ENCODE peak calls at places on chromosomes 4 and X, in eight cellular contexts. P, O, M, X, Z, L, Q and N are unnamed samples.

GRCh38 chr4:52914051-52914605 is 52.0 kb downstream of the RASL11B start:
- DNase-seq in P (no peak), O (no peak), M (no peak), X (no peak), Z (peak), L (no peak), Q (no peak), N (no peak)

GRCh38 chr4:102640669-102641068 is 120.1 kb downstream of the MANBA start:
- DNase-seq in P (no peak), O (no peak), M (no peak), X (no peak), Z (peak), L (no peak), Q (no peak), N (no peak)

GRCh38 chr4:97370581-97370980 is 772.7 kb downstream of the STPG2 start:
- DNase-seq in P (no peak), O (no peak), M (no peak), X (no peak), Z (no peak), L (no peak), Q (no peak), N (peak)

GRCh38 chr4:144374065-144374464 is 233.5 kb upstream of the GYPA start:
- DNase-seq in P (peak), O (no peak), M (no peak), X (no peak), Z (no peak), L (no peak), Q (peak), N (no peak)

GRCh38 chr4:53785996-53786395 is 194.7 kb upstream of the LNX1 start:
- DNase-seq in P (no peak), O (no peak), M (no peak), X (no peak), Z (no peak), L (no peak), Q (no peak), N (no peak)

GRCh38 chr4:88857588-88857987 is 160.0 kb upstream of the NAP1L5 start:
- DNase-seq in P (no peak), O (no peak), M (no peak), X (no peak), Z (no peak), L (no peak), Q (no peak), N (no peak)

GRCh38 chr4:14742054-14742453 is 260.2 kb upstream of the CPEB2 start:
- DNase-seq in P (no peak), O (no peak), M (no peak), X (no peak), Z (no peak), L (no peak), Q (peak), N (no peak)

GRCh38 chr4:84697615-84698201 is 114.8 kb downstream of the CDS1 start:
- DNase-seq in P (no peak), O (no peak), M (no peak), X (no peak), Z (no peak), L (no peak), Q (no peak), N (no peak)

GRCh38 chr4:78768447-78769177 is 7.5 kb upstream of the BMP2K start:
- DNase-seq in P (no peak), O (no peak), M (peak), X (no peak), Z (peak), L (no peak), Q (no peak), N (no peak)

GRCh38 chr4:67531349-67531748 is 14.0 kb downstream of the CENPC start:
- DNase-seq in P (no peak), O (no peak), M (no peak), X (no peak), Z (no peak), L (no peak), Q (no peak), N (no peak)

GRCh38 chr4:84957509-84958420 is 8.7 kb downstream of the WDFY3 start:
- DNase-seq in P (no peak), O (no peak), M (no peak), X (peak), Z (no peak), L (no peak), Q (no peak), N (no peak)

GRCh38 chrX:45765726-45766125 is 565.0 kb upstream of the DIPK2B start:
- DNase-seq in P (no peak), O (no peak), M (no peak), X (no peak), Z (peak), L (no peak), Q (no peak), N (no peak)

GRCh38 chr4:108060164-108060563 is 70.5 kb downstream of the HADH start:
- DNase-seq in P (no peak), O (no peak), M (no peak), X (peak), Z (peak), L (no peak), Q (peak), N (peak)

GRCh38 chr4:87053802-87054767 is 119.3 kb downstream of the AFF1 start:
- DNase-seq in P (no peak), O (no peak), M (no peak), X (no peak), Z (no peak), L (no peak), Q (no peak), N (no peak)

GRCh38 chr4:159481936-159482335 is 379.1 kb downstream of the RAPGEF2 start:
- DNase-seq in P (no peak), O (no peak), M (no peak), X (no peak), Z (no peak), L (no peak), Q (no peak), N (no peak)

GRCh38 chr4:184216436-184217004 is 1.2 kb downstream of the ENPP6 start:
- DNase-seq in P (no peak), O (no peak), M (no peak), X (no peak), Z (no peak), L (no peak), Q (no peak), N (no peak)

GRCh38 chr4:84091266-84091665 is 407.8 kb downstream of the NKX6-1 start:
- DNase-seq in P (no peak), O (no peak), M (no peak), X (no peak), Z (no peak), L (no peak), Q (no peak), N (no peak)

GRCh38 chrX:41600266-41600665 is 88.5 kb upstream of the GPR34 start:
- DNase-seq in P (no peak), O (no peak), M (no peak), X (peak), Z (peak), L (no peak), Q (no peak), N (peak)

GRCh38 chr4:88457307-88458090 is 580 bp downstream of the HERC5 start:
- DNase-seq in P (no peak), O (peak), M (peak), X (no peak), Z (peak), L (no peak), Q (peak), N (no peak)

GRCh38 chrX:109049903-109050302 is 313.5 kb upstream of the IRS4 start:
- DNase-seq in P (no peak), O (no peak), M (no peak), X (no peak), Z (no peak), L (no peak), Q (no peak), N (no peak)

GRCh38 chr4:38145741-38146140 is 185.5 kb downstream of the PTTG2 start:
- DNase-seq in P (no peak), O (no peak), M (no peak), X (no peak), Z (peak), L (no peak), Q (no peak), N (no peak)

GRCh38 chr4:185142911-185143595 is at the start of gene SLC25A4:
- DNase-seq in P (peak), O (peak), M (peak), X (peak), Z (peak), L (peak), Q (peak), N (peak)

GRCh38 chr4:124958812-124959211 is 246.3 kb upstream of the ANKRD50 start:
- DNase-seq in P (no peak), O (no peak), M (no peak), X (no peak), Z (no peak), L (no peak), Q (no peak), N (no peak)

GRCh38 chr4:6134612-6135220 is 65.6 kb downstream of the JAKMIP1 start:
- DNase-seq in P (no peak), O (no peak), M (no peak), X (no peak), Z (peak), L (no peak), Q (no peak), N (peak)

GRCh38 chr4:72568959-72569718 is at the start of gene ADAMTS3:
- DNase-seq in P (no peak), O (peak), M (peak), X (peak), Z (peak), L (no peak), Q (peak), N (peak)

GRCh38 chrX:9707306-9708015 is 58.2 kb downstream of the GPR143 start:
- DNase-seq in P (no peak), O (no peak), M (no peak), X (no peak), Z (no peak), L (no peak), Q (no peak), N (no peak)

GRCh38 chr4:151798678-151799416 is 38.0 kb upstream of the GATB start:
- DNase-seq in P (no peak), O (no peak), M (no peak), X (no peak), Z (no peak), L (no peak), Q (no peak), N (no peak)

GRCh38 chr4:57146444-57146843 is 36.3 kb upstream of the IGFBP7 start:
- DNase-seq in P (no peak), O (no peak), M (no peak), X (no peak), Z (no peak), L (no peak), Q (no peak), N (no peak)

GRCh38 chr4:172596206-172596605 is 572.4 kb upstream of the GALNT7 start:
- DNase-seq in P (no peak), O (no peak), M (no peak), X (no peak), Z (no peak), L (no peak), Q (no peak), N (no peak)

GRCh38 chr4:152045781-152046571 is 285.2 kb upstream of the GATB start:
- DNase-seq in P (peak), O (peak), M (no peak), X (no peak), Z (no peak), L (no peak), Q (no peak), N (peak)

GRCh38 chr4:102042843-102043802 is 252.6 kb downstream of the BANK1 start:
- DNase-seq in P (no peak), O (no peak), M (no peak), X (no peak), Z (no peak), L (no peak), Q (no peak), N (no peak)

GRCh38 chr4:94827481-94828110 is 69.8 kb downstream of the BMPR1B start:
- DNase-seq in P (no peak), O (no peak), M (no peak), X (peak), Z (peak), L (no peak), Q (no peak), N (peak)

GRCh38 chrX:24357101-24357500 is 3.3 kb upstream of the SUPT20HL1 start:
- DNase-seq in P (no peak), O (no peak), M (no peak), X (no peak), Z (peak), L (no peak), Q (no peak), N (peak)

GRCh38 chr4:148447672-148448071 is 5.5 kb upstream of the NR3C2 start:
- DNase-seq in P (no peak), O (no peak), M (no peak), X (no peak), Z (peak), L (no peak), Q (no peak), N (peak)

GRCh38 chrX:41293269-41293668 is 40.7 kb upstream of the DDX3X start:
- DNase-seq in P (no peak), O (no peak), M (no peak), X (no peak), Z (peak), L (no peak), Q (no peak), N (peak)

GRCh38 chrX:111006119-111006518 is 89.9 kb upstream of the PAK3 start:
- DNase-seq in P (no peak), O (no peak), M (no peak), X (no peak), Z (no peak), L (no peak), Q (no peak), N (no peak)

GRCh38 chr4:151045907-151046306 is 30.8 kb upstream of the LRBA start:
- DNase-seq in P (no peak), O (no peak), M (no peak), X (no peak), Z (peak), L (no peak), Q (peak), N (peak)

GRCh38 chrX:123695242-123695641 is 37.6 kb downstream of the THOC2 start:
- DNase-seq in P (no peak), O (no peak), M (no peak), X (no peak), Z (no peak), L (no peak), Q (no peak), N (no peak)

GRCh38 chr4:98887137-98887536 is 41.8 kb downstream of the EIF4E start:
- DNase-seq in P (no peak), O (no peak), M (no peak), X (no peak), Z (no peak), L (no peak), Q (no peak), N (no peak)